ENCODE peak calls at places on chromosomes 6 and 20, in five cellular contexts. S is HS-5; G is HTR-8/SVneo; E is activated CD4-positive, alpha-beta T cell treated with anti-CD3 and anti-CD28 coated beads for 48 hours; K is A673. O is an unnamed sample.

GRCh38 chr6:35687658-35688604 is 784 bp downstream of the FKBP5 start:
- DNase-seq in S (no peak), G (no peak), E (peak; percentile 77), K (peak; percentile 57), O (no peak)

GRCh38 chr6:43101497-43101896 is 25.4 kb downstream of the PTK7 start:
- DNase-seq in K (no peak), E (no peak), G (no peak), S (no peak), O (no peak)

GRCh38 chr6:13248053-13248452 is 80.3 kb downstream of the TBC1D7 start:
- DNase-seq in G (no peak), K (peak; percentile 35), S (no peak), E (no peak), O (no peak)

GRCh38 chr6:89793586-89793985 is 26.0 kb downstream of the MDN1 start:
- DNase-seq in E (no peak), G (no peak), K (no peak), S (no peak), O (no peak)

GRCh38 chr20:24981282-24981681 is 11.3 kb downstream of the APMAP start:
- DNase-seq in G (no peak), S (no peak), E (no peak), K (no peak), O (no peak)

GRCh38 chr6:56223995-56224394 is 23.4 kb downstream of the COL21A1 start:
- DNase-seq in E (no peak), K (no peak), S (peak; percentile 64), G (no peak), O (no peak)

GRCh38 chr6:139982652-139983051 is 608.2 kb upstream of the CITED2 start:
- DNase-seq in E (no peak), K (peak; percentile 87), G (no peak), S (no peak), O (peak; percentile 73)

GRCh38 chr6:80336906-80337305 is 230.4 kb downstream of the BCKDHB start:
- DNase-seq in K (no peak), S (no peak), E (no peak), G (no peak), O (no peak)

GRCh38 chr20:49415005-49415663 is 67.3 kb downstream of the KCNB1 start:
- DNase-seq in K (no peak), E (no peak), G (no peak), S (no peak), O (no peak)

GRCh38 chr6:163533443-163533842 is 118.9 kb downstream of the QKI start:
- DNase-seq in G (peak; percentile 47), E (no peak), K (no peak), S (peak; percentile 86), O (peak; percentile 76)

GRCh38 chr6:26019261-26019845 is 56.8 kb downstream of the TRIM38 start:
- DNase-seq in K (no peak), E (no peak), S (no peak), G (no peak), O (no peak)

GRCh38 chr20:15077733-15078132 is 740.3 kb upstream of the FLRT3 start:
- DNase-seq in G (no peak), S (no peak), K (no peak), E (no peak), O (no peak)

GRCh38 chr20:33689973-33690372 is 3.8 kb upstream of the E2F1 start:
- DNase-seq in G (peak; percentile 72), E (peak; percentile 67), K (no peak), S (peak; percentile 26), O (no peak)

GRCh38 chr6:29884261-29884660 is 56.6 kb downstream of the HLA-G start:
- DNase-seq in E (no peak), S (no peak), G (no peak), K (no peak), O (no peak)

GRCh38 chr6:97443408-97444080 is 160.5 kb upstream of the MMS22L start:
- DNase-seq in G (no peak), S (no peak), E (no peak), K (peak; percentile 41), O (no peak)

GRCh38 chr6:103783344-103783743 is 1076.4 kb downstream of the HACE1 start:
- DNase-seq in G (no peak), S (no peak), E (no peak), K (peak; percentile 79), O (peak; percentile 53)

GRCh38 chr20:13684566-13685222 is 46.0 kb upstream of the TASP1 start:
- DNase-seq in G (no peak), E (no peak), K (no peak), S (no peak), O (no peak)

GRCh38 chr20:51563597-51564332 is 21.2 kb upstream of the NFATC2 start:
- DNase-seq in E (peak; percentile 49), S (peak; percentile 95), K (peak; percentile 79), G (peak; percentile 73), O (peak; percentile 63)

GRCh38 chr6:154478691-154479090 is 31.8 kb downstream of the CNKSR3 start:
- DNase-seq in E (no peak), K (no peak), G (no peak), S (no peak), O (no peak)

GRCh38 chr6:100281471-100281878 is 183.2 kb downstream of the SIM1 start:
- DNase-seq in S (no peak), K (no peak), E (no peak), G (no peak), O (peak; percentile 70)

GRCh38 chr20:64112691-64113443 is 5.5 kb upstream of the NPBWR2 start:
- DNase-seq in E (no peak), K (no peak), G (no peak), S (no peak), O (no peak)

GRCh38 chr20:45791668-45792512 is at the start of the genes DNTTIP1 and WFDC3:
- DNase-seq in G (peak; percentile 99), E (peak; percentile 93), S (no peak), K (peak; percentile 94), O (no peak)

GRCh38 chr6:31354788-31355539 is 2.0 kb downstream of the HLA-B start:
- DNase-seq in K (no peak), G (no peak), E (no peak), S (no peak), O (no peak)

GRCh38 chr6:17381429-17382147 is 11.8 kb upstream of the CAP2 start:
- DNase-seq in K (no peak), S (no peak), G (no peak), E (no peak), O (no peak)

GRCh38 chr20:36792422-36792821 is 18.9 kb upstream of the DSN1 start:
- DNase-seq in E (peak; percentile 16), K (peak; percentile 65), S (peak; percentile 29), G (peak; percentile 92), O (peak; percentile 92)

GRCh38 chr6:161961046-161961445 is 687.2 kb upstream of the AGPAT4 start:
- DNase-seq in K (no peak), G (no peak), S (no peak), E (no peak), O (no peak)

GRCh38 chr20:38674178-38675133 is 49.8 kb upstream of the SLC32A1 start:
- DNase-seq in E (peak; percentile 71), G (peak; percentile 83), S (peak; percentile 9), K (peak; percentile 83), O (no peak)